ENCODE peak calls at places on chromosomes 13 and 19, in four cellular contexts. One of them, this sample, is unnamed.

GRCh38 chr13:76600086-76600485 is 286.1 kb downstream of the KCTD12 start:
- DNase-seq in spleen: no peak
- DNase-seq in tibial artery: no peak
- DNase-seq in GM23338: no peak
- DNase-seq in this sample: no peak

GRCh38 chr19:2540251-2540645 is 64.3 kb downstream of the GADD45B start:
- DNase-seq in GM23338: no peak
- DNase-seq in tibial artery: no peak
- DNase-seq in spleen: peak; percentile 62
- DNase-seq in this sample: no peak

GRCh38 chr13:31625115-31625514 is 114.2 kb upstream of the RXFP2 start:
- DNase-seq in GM23338: no peak
- DNase-seq in tibial artery: no peak
- DNase-seq in spleen: no peak
- DNase-seq in this sample: no peak

GRCh38 chr13:23969672-23970071 is 72.4 kb upstream of the C1QTNF9B start:
- DNase-seq in GM23338: no peak
- DNase-seq in spleen: no peak
- DNase-seq in tibial artery: no peak
- DNase-seq in this sample: no peak

GRCh38 chr19:7550987-7551761 is 15.7 kb downstream of the PNPLA6 start:
- DNase-seq in spleen: no peak
- DNase-seq in tibial artery: peak; percentile 41
- DNase-seq in GM23338: peak; percentile 100
- DNase-seq in this sample: no peak

GRCh38 chr13:26897706-26898550 is 137.3 kb upstream of the GPR12 start:
- DNase-seq in tibial artery: no peak
- DNase-seq in spleen: no peak
- DNase-seq in GM23338: peak; percentile 8
- DNase-seq in this sample: no peak

GRCh38 chr13:34748561-34748960 is 193.5 kb upstream of the NBEA start:
- DNase-seq in GM23338: no peak
- DNase-seq in tibial artery: no peak
- DNase-seq in spleen: no peak
- DNase-seq in this sample: no peak

GRCh38 chr13:37027639-37028038 is 27.1 kb downstream of the EXOSC8 start:
- DNase-seq in spleen: no peak
- DNase-seq in GM23338: no peak
- DNase-seq in tibial artery: no peak
- DNase-seq in this sample: no peak

GRCh38 chr19:57830071-57830602 is at the start of gene ZNF587B:
- DNase-seq in spleen: peak; percentile 84
- DNase-seq in GM23338: peak; percentile 99
- DNase-seq in tibial artery: peak; percentile 53
- DNase-seq in this sample: peak; percentile 22

GRCh38 chr19:55636723-55637122 is 4.1 kb upstream of the ZNF580 start:
- DNase-seq in tibial artery: no peak
- DNase-seq in GM23338: no peak
- DNase-seq in spleen: no peak
- DNase-seq in this sample: no peak

GRCh38 chr13:107765724-107766436 is 449.5 kb downstream of the LIG4 start:
- DNase-seq in GM23338: no peak
- DNase-seq in spleen: no peak
- DNase-seq in tibial artery: no peak
- DNase-seq in this sample: no peak

GRCh38 chr13:110323172-110323851 is 16.2 kb downstream of the COL4A2 start:
- DNase-seq in spleen: no peak
- DNase-seq in GM23338: peak; percentile 67
- DNase-seq in tibial artery: no peak
- DNase-seq in this sample: peak; percentile 61

GRCh38 chr13:110371550-110372465 is 64.7 kb downstream of the COL4A2 start:
- DNase-seq in tibial artery: no peak
- DNase-seq in GM23338: no peak
- DNase-seq in spleen: no peak
- DNase-seq in this sample: no peak

GRCh38 chr19:10262771-10263170 is 8.1 kb upstream of the ICAM1 start:
- DNase-seq in GM23338: no peak
- DNase-seq in spleen: no peak
- DNase-seq in tibial artery: no peak
- DNase-seq in this sample: no peak

GRCh38 chr19:28026636-28027035 is 1186.3 kb downstream of the UQCRFS1 start:
- DNase-seq in spleen: no peak
- DNase-seq in GM23338: no peak
- DNase-seq in tibial artery: no peak
- DNase-seq in this sample: no peak

GRCh38 chr19:991174-991931 is 7.2 kb downstream of the WDR18 start:
- DNase-seq in spleen: no peak
- DNase-seq in GM23338: peak; percentile 67
- DNase-seq in tibial artery: no peak
- DNase-seq in this sample: peak; percentile 74

GRCh38 chr19:42313096-42313839 is at the start of gene TMEM145:
- DNase-seq in GM23338: peak; percentile 84
- DNase-seq in spleen: no peak
- DNase-seq in tibial artery: no peak
- DNase-seq in this sample: peak; percentile 64

GRCh38 chr19:47406711-47407416 is 12.5 kb downstream of the MEIS3 start:
- DNase-seq in spleen: no peak
- DNase-seq in tibial artery: no peak
- DNase-seq in GM23338: peak; percentile 84
- DNase-seq in this sample: peak; percentile 53

GRCh38 chr13:96822900-96823299 is 171.4 kb downstream of the OXGR1 start:
- DNase-seq in spleen: no peak
- DNase-seq in tibial artery: peak; percentile 40
- DNase-seq in GM23338: peak; percentile 70
- DNase-seq in this sample: peak; percentile 34

GRCh38 chr13:113877149-113877990 is 13.5 kb upstream of the GAS6 start:
- DNase-seq in spleen: no peak
- DNase-seq in tibial artery: no peak
- DNase-seq in GM23338: no peak
- DNase-seq in this sample: no peak

GRCh38 chr13:48320906-48321510 is 17.5 kb downstream of the RB1 start:
- DNase-seq in GM23338: no peak
- DNase-seq in spleen: peak; percentile 50
- DNase-seq in tibial artery: no peak
- DNase-seq in this sample: no peak

GRCh38 chr13:99027260-99027659 is 49.4 kb upstream of the DOCK9 start:
- DNase-seq in GM23338: no peak
- DNase-seq in spleen: no peak
- DNase-seq in tibial artery: no peak
- DNase-seq in this sample: no peak

GRCh38 chr19:35544110-35544802 is 1.2 kb upstream of the TMEM147 start:
- DNase-seq in GM23338: no peak
- DNase-seq in tibial artery: no peak
- DNase-seq in spleen: no peak
- DNase-seq in this sample: no peak
- H3K27ac ChIP-seq in GM23338: no peak overlapping the region
- H3K27ac ChIP-seq in tibial artery: peak overlapping the region; percentile 89
- H3K27ac ChIP-seq in spleen: peak overlapping the region; percentile 71
- H3K27ac ChIP-seq in this sample: no peak overlapping the region

DNA sequence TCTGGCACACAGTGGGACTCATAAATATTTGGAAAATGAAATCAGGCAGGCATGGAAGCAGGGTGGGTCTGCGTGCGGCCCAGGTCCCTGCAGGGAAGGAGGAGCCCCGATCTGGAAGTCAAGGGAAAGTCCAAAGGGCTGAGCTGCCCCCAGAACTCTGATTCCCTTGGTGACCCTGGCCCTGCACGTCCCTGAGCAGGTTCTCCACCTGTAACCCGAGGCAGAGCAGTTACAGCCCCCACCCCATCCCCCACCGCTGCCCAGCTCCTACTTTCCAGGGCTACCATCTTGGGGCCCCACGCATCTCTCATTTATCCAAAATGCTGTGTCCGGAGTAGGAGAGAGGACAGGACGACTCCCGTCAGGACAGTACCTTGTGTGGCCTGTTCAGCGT is 2.1 kb downstream of the PLEKHF1 start:
- DNase-seq in tibial artery: no peak
- DNase-seq in spleen: peak; percentile 79
- DNase-seq in GM23338: no peak
- DNase-seq in this sample: no peak
- H3K4me1 ChIP-seq in tibial artery: peaks cover 81% of the 10 kb centered on the region
- H3K4me1 ChIP-seq in spleen: peaks cover 54% of the 10 kb centered on the region
- H3K4me1 ChIP-seq in GM23338: peaks cover 10% of the 10 kb centered on the region
- H3K4me1 ChIP-seq in this sample: peaks cover 12% of the 10 kb centered on the region

GRCh38 chr19:12936582-12936981 is 1.8 kb upstream of the CALR start:
- DNase-seq in GM23338: no peak
- DNase-seq in tibial artery: no peak
- DNase-seq in spleen: no peak
- DNase-seq in this sample: no peak

GRCh38 chr19:12939292-12939606 is 840 bp downstream of the CALR start:
- DNase-seq in spleen: no peak
- DNase-seq in tibial artery: no peak
- DNase-seq in GM23338: no peak
- DNase-seq in this sample: peak; percentile 52

GRCh38 chr19:12938054-12938535 is 314 bp upstream of the CALR start:
- DNase-seq in spleen: peak; percentile 99
- DNase-seq in GM23338: peak; percentile 99
- DNase-seq in tibial artery: peak; percentile 100
- DNase-seq in this sample: peak; percentile 100

GRCh38 chr19:12938536-12939291 is at the start of gene CALR:
- DNase-seq in GM23338: no peak
- DNase-seq in spleen: no peak
- DNase-seq in tibial artery: no peak
- DNase-seq in this sample: peak; percentile 59

DNA sequence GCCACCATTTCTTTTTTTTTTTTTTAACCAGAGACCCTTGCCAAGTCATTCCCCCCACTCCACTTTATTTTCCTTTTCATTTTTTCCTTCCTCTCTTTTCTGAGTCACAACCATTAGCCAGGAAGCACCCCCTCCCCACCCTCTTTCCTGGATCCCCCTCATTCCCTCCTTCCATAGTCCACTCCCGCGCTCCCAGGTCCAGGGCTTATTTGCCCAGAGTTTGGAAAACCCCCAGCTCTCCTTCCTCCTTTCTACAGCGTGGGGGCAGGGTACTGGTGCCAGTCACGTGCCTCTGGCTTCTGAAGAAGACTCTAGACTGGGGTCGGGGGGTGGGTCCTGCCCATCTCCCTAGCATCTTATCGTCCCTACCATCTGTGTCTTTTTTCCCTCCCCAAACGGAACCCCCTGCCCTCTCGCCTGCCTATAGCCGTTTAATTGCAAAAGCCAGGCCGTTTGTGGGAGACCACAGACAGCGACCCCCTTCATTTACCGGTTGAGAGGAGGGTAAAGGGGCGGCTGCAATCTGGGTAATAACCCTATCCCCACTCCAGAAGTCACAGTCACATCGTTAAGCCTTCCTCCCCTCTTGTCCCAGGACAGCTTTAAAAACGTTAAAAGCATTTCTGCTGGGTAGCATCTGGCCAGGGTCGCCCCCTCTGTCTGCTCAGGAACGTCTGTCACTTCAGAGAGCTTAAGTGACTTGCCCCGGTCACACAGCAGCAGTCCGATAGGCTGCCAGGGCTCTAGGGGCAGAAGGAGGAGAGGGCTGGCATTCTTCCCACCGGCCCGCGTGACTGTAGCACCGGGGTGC is 961 bp upstream of the CALR start:
- DNase-seq in tibial artery: peak; percentile 57
- DNase-seq in GM23338: peak; percentile 91
- DNase-seq in spleen: no peak
- DNase-seq in this sample: peak; percentile 78
- H3K27ac ChIP-seq in tibial artery: peak overlapping the region; percentile 64
- H3K27ac ChIP-seq in GM23338: peak overlapping the region; percentile 94
- H3K27ac ChIP-seq in spleen: no peak overlapping the region
- H3K27ac ChIP-seq in this sample: peak overlapping the region; percentile 57

DNA sequence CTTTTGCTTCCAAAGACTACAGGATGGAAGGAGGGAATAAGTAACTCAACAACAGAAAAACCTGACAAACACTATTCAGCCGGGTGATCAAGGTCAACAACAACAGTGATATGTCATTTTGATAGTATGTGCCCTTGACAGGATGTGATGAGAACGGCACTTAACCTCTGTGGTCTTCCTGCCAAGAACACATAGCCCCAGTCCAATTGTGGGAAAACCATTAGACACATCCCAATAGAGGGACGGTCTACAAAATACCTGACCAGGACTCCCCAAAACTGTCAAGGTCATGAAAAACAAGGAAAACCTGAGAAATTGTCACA is 43.1 kb upstream of the AMER2 start:
- DNase-seq in tibial artery: no peak
- DNase-seq in GM23338: no peak
- DNase-seq in spleen: no peak
- DNase-seq in this sample: no peak
- H3K4me1 ChIP-seq in tibial artery: no peaks in the 10 kb centered on the region
- H3K4me1 ChIP-seq in GM23338: peaks cover 12% of the 10 kb centered on the region
- H3K4me1 ChIP-seq in spleen: no peaks in the 10 kb centered on the region
- H3K4me1 ChIP-seq in this sample: no peaks in the 10 kb centered on the region

GRCh38 chr19:48738557-48739399 is 1.6 kb downstream of the RASIP1 start:
- DNase-seq in spleen: peak; percentile 97
- DNase-seq in tibial artery: peak; percentile 83
- DNase-seq in GM23338: peak; percentile 97
- DNase-seq in this sample: peak; percentile 98
- H3K27ac ChIP-seq in spleen: peak overlapping the region; percentile 66
- H3K27ac ChIP-seq in tibial artery: peak overlapping the region; percentile 34
- H3K27ac ChIP-seq in GM23338: peak overlapping the region; percentile 79
- H3K27ac ChIP-seq in this sample: no peak overlapping the region

GRCh38 chr19:39679056-39679790 is 23.5 kb downstream of the LGALS16 start:
- DNase-seq in spleen: no peak
- DNase-seq in tibial artery: no peak
- DNase-seq in GM23338: no peak
- DNase-seq in this sample: peak; percentile 15
- H3K4me1 ChIP-seq in spleen: no peaks in the 10 kb centered on the region
- H3K4me1 ChIP-seq in tibial artery: peaks cover 4% of the 10 kb centered on the region
- H3K4me1 ChIP-seq in GM23338: no peaks in the 10 kb centered on the region
- H3K4me1 ChIP-seq in this sample: peaks cover 23% of the 10 kb centered on the region

This sample was measured in SJCRH30.